ENCODE peak calls at places on chromosomes 4 and X, in seven cellular contexts. M, G, J, K, F, E and C are unnamed samples.

GRCh38 chr4:144461906-144462305 is 184.1 kb upstream of the HHIP start:
- DNase-seq in M (no peak), G (no peak), K (no peak), F (no peak), E (no peak), J (no peak), C (no peak)

GRCh38 chr4:82584921-82585320 is 23.1 kb upstream of the TMEM150C start:
- DNase-seq in J (no peak), K (no peak), M (no peak), E (no peak), F (no peak), G (no peak), C (no peak)

GRCh38 chrX:43976216-43976615 is 3.0 kb upstream of the NDP start:
- DNase-seq in K (no peak), M (no peak), F (no peak), E (no peak), G (no peak), J (peak), C (no peak)

GRCh38 chr4:169270810-169271691 is at the start of gene SH3RF1:
- DNase-seq in F (no peak), J (peak), M (peak), K (peak), E (peak), G (peak), C (no peak)

GRCh38 chrX:22950278-22951266 is 49.2 kb upstream of the DDX53 start:
- DNase-seq in E (peak), J (peak), G (no peak), M (peak), F (no peak), K (peak), C (peak)

GRCh38 chr4:4852591-4853362 is 6.7 kb upstream of the MSX1 start:
- DNase-seq in F (no peak), G (peak), J (peak), E (no peak), K (no peak), M (peak), C (no peak)

GRCh38 chrX:110578270-110578669 is 217.3 kb downstream of the CHRDL1 start:
- DNase-seq in J (no peak), E (no peak), G (no peak), K (no peak), M (no peak), F (no peak), C (no peak)

GRCh38 chr4:2261110-2261852 is 628 bp downstream of the MXD4 start:
- DNase-seq in G (peak), F (no peak), J (peak), E (peak), M (peak), K (peak), C (no peak)

GRCh38 chr4:4820739-4821138 is 38.7 kb upstream of the MSX1 start:
- DNase-seq in E (no peak), M (no peak), J (no peak), F (no peak), K (no peak), G (no peak), C (no peak)

GRCh38 chr4:66693694-66694093 is 851.6 kb downstream of the CENPC start:
- DNase-seq in K (no peak), F (no peak), E (no peak), G (no peak), M (no peak), J (peak), C (peak)

GRCh38 chr4:26052663-26053534 is 138.9 kb downstream of the SMIM20 start:
- DNase-seq in K (no peak), J (no peak), M (no peak), F (no peak), G (no peak), E (no peak), C (no peak)

GRCh38 chrX:107675823-107676555 is 47.7 kb downstream of the PRPS1 start:
- DNase-seq in K (no peak), M (peak), J (peak), G (no peak), F (no peak), E (peak), C (no peak)

GRCh38 chrX:149248073-149248625 is 257.0 kb downstream of the IDS start:
- DNase-seq in K (no peak), J (peak), M (peak), G (no peak), F (no peak), E (no peak), C (no peak)

GRCh38 chr4:8911311-8912088 is 39.9 kb upstream of the HMX1 start:
- DNase-seq in G (no peak), K (peak), F (no peak), M (no peak), J (no peak), E (peak), C (no peak)

GRCh38 chrX:150100261-150100660 is 162.0 kb upstream of the EOLA2 start:
- DNase-seq in K (no peak), J (no peak), E (no peak), G (no peak), M (no peak), F (no peak), C (peak)

GRCh38 chr4:132227349-132228165 is 921.5 kb upstream of the PCDH10 start:
- DNase-seq in J (peak), K (peak), E (peak), F (no peak), M (peak), G (no peak), C (no peak)

GRCh38 chrX:51641421-51642021 is 22.8 kb upstream of the CENPVL3 start:
- DNase-seq in K (no peak), M (peak), J (peak), F (no peak), E (peak), G (no peak), C (peak)
- TF ChIP-seq CTCF in K (no peak), M (peak), J (peak), F (peak), E (peak), G (peak), C (peak)

GRCh38 chr4:159175989-159176375 is 73.1 kb downstream of the RAPGEF2 start:
- DNase-seq in J (no peak), F (no peak), K (no peak), G (no peak), M (no peak), E (no peak), C (no peak)
- H3K4me3 ChIP-seq in J (no peak), F (peak), K (no peak), G (no peak), M (peak), E (no peak), C (no peak)

GRCh38 chr4:185520119-185520518 is 15.2 kb downstream of the PDLIM3 start:
- DNase-seq in F (no peak), J (peak), E (no peak), K (no peak), M (peak), G (no peak), C (peak)

GRCh38 chr4:185524888-185525863 is 10.1 kb downstream of the PDLIM3 start:
- DNase-seq in J (peak), F (no peak), G (no peak), K (no peak), E (no peak), M (peak), C (no peak)

GRCh38 chr4:185518494-185518893 is 16.8 kb downstream of the PDLIM3 start:
- DNase-seq in K (no peak), F (no peak), G (no peak), J (no peak), M (no peak), E (no peak), C (no peak)

GRCh38 chr4:185522451-185522850 is 12.9 kb downstream of the PDLIM3 start:
- DNase-seq in F (no peak), G (no peak), E (no peak), M (no peak), K (no peak), J (no peak), C (no peak)

DNA sequence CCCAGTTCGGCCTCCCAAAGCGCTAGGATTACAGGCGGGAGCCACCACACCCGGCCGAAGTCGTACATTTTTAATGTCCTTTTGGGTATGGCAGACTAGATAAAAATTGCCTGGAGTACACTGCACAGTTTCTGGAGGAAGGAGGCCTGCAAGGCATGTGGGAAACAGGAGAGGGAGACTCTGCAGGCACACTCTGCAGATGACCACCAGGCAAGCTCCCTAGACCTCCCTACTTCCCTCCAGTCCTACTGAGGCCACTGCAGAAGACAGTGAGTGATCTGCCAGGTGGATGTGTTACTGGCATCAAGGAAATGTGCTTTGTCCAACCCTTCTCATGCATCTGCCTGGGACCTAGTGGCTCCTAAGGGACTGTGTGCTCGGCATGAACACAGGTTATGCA is 11.4 kb downstream of the PDLIM3 start:
- DNase-seq in E (no peak), K (no peak), F (no peak), M (no peak), J (no peak), G (no peak), C (no peak)
- TF ChIP-seq CTCF in E (no peak), K (no peak), F (no peak), M (no peak), J (no peak), G (no peak), C (no peak)

DNA sequence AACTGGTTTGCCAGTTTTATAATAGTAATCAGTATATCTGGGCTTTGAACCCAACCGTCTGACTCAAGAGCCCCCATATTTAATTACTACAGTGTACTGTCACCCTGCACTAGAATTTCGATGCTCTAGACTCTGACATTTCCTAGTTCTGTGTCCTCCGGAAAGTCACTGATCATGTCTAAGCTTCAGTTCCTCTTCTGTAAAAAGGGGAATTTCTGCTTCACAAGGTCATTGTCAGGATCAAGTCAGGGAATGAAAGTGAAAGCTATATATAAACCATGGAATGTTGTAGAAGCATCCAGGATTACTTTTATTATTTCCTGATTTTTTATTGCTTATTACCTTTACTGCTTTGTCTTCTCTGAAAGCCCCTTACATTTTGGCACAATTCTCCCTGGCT is 4.0 kb upstream of the KCNIP4 start:
- DNase-seq in G (no peak), M (no peak), E (no peak), J (no peak), K (no peak), F (peak), C (no peak)
- H3K4me3 ChIP-seq in G (no peak), M (no peak), E (no peak), J (no peak), K (no peak), F (no peak), C (no peak)

GRCh38 chr4:113760852-113761681 is 471 bp downstream of the CAMK2D start:
- DNase-seq in F (no peak), E (peak), J (peak), M (peak), K (peak), G (peak), C (no peak)
- TF ChIP-seq CTCF in F (no peak), E (no peak), J (no peak), M (no peak), K (no peak), G (no peak), C (no peak)